ENCODE peak calls at places on chromosomes 16 and 17, in four cellular contexts. H is pancreas; S is CD4-positive, alpha-beta memory T cell; N is transverse colon. L is an unnamed sample. For H3K9me3, the result is how much of the 10 kb centered on the place peaks cover.

GRCh38 chr16:3454093-3454492 is 10.6 kb downstream of the NAA60 start:
- DNase-seq in H (no peak), S (no peak), N (no peak), L (no peak)

GRCh38 chr16:68764866-68765265 is 27.8 kb downstream of the CDH1 start:
- DNase-seq in S (peak), H (no peak), N (no peak), L (no peak)

GRCh38 chr17:63700528-63701441 is 860 bp upstream of the LIMD2 start:
- DNase-seq in N (peak), S (peak), H (peak), L (peak)

GRCh38 chr16:1828645-1829410 is 1.8 kb downstream of the FAHD1 start:
- DNase-seq in S (no peak), N (no peak), H (no peak), L (no peak)

GRCh38 chr17:17921192-17922082 is 50.8 kb downstream of the TOM1L2 start:
- DNase-seq in N (no peak), H (no peak), S (no peak), L (no peak)

GRCh38 chr16:4936181-4936990 is 562 bp downstream of the PPL start:
- DNase-seq in S (no peak), N (peak), H (peak), L (no peak)

GRCh38 chr17:320809-321385 is 31.7 kb downstream of the RPH3AL start:
- DNase-seq in S (no peak), N (no peak), H (peak), L (no peak)

GRCh38 chr17:63382826-63383225 is 63.3 kb downstream of the CYB561 start:
- DNase-seq in S (no peak), N (no peak), H (no peak), L (no peak)

GRCh38 chr17:71184716-71185115 is 936.1 kb upstream of the SOX9 start:
- DNase-seq in H (no peak), S (no peak), N (no peak), L (no peak)

GRCh38 chr17:83125515-83126274 is 46.3 kb downstream of the METRNL start:
- DNase-seq in N (peak), S (peak), H (peak), L (peak)

DNA sequence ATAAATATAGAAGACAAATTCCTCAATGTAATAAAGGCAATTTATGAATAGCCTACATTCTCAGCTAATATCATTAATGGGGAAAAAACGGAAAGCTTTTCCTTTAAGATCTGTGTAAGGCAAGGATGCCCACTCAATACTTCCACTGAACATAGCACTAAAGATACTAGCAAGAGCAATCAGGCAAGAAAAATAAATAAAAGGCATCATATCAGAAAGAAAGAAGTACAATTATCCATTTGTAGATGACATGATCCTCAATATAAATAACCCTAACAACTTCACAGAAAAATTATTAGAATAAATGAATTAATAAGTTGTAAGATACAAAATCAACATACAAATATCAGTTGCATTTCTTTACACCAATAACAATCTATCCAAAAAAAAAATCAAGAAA is 37.1 kb downstream of the C16orf87 start:
- DNase-seq in N (no peak), S (no peak), H (no peak), L (no peak)
- H3K9me3 ChIP-seq in N (under half), S (under half), H (under half), L (under half)

GRCh38 chr16:61681673-61682072 is 354.6 kb downstream of the CDH8 start:
- DNase-seq in H (no peak), N (no peak), S (no peak), L (no peak)
- H3K4me3 ChIP-seq in H (no peak), N (no peak), S (no peak), L (no peak)

GRCh38 chr16:60087530-60087929 is 1353.4 kb upstream of the GOT2 start:
- DNase-seq in S (no peak), H (no peak), N (no peak), L (no peak)
- H3K9me3 ChIP-seq in S (under half), H (under half), N (under half), L (under half)

GRCh38 chr16:89171216-89172170 is at the start of gene CDH15:
- DNase-seq in N (peak), H (peak), S (peak), L (peak)
- H3K4me3 ChIP-seq in N (peak), H (peak), S (no peak), L (peak)

GRCh38 chr17:21146362-21147021 is 19.7 kb downstream of the DHRS7B start:
- DNase-seq in S (no peak), N (no peak), H (no peak), L (no peak)

GRCh38 chr17:21143695-21144094 is 16.9 kb downstream of the DHRS7B start:
- DNase-seq in N (no peak), H (no peak), S (no peak), L (no peak)

DNA sequence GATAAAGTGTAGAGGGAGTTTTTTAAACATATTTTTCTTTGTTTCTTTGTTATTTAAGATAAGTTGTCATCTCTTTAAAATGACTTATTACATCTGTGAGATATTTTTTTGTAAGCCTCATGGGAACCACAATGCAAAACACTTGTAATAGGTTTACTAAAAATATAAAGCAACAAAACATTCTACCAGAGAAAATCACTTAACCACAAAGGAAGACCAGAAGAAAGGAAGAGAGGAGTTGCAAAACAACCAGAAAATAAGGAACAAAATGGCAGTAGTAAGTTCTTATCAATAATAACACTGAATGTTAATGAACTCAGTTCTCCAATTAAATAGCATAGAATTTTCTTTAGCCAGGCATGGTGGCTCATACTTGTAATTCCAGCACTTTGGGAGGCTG is 22.9 kb downstream of the DHRS7B start:
- DNase-seq in H (no peak), N (no peak), S (no peak), L (no peak)
- H3K9me3 ChIP-seq in H (under half), N (under half), S (under half), L (under half)

DNA sequence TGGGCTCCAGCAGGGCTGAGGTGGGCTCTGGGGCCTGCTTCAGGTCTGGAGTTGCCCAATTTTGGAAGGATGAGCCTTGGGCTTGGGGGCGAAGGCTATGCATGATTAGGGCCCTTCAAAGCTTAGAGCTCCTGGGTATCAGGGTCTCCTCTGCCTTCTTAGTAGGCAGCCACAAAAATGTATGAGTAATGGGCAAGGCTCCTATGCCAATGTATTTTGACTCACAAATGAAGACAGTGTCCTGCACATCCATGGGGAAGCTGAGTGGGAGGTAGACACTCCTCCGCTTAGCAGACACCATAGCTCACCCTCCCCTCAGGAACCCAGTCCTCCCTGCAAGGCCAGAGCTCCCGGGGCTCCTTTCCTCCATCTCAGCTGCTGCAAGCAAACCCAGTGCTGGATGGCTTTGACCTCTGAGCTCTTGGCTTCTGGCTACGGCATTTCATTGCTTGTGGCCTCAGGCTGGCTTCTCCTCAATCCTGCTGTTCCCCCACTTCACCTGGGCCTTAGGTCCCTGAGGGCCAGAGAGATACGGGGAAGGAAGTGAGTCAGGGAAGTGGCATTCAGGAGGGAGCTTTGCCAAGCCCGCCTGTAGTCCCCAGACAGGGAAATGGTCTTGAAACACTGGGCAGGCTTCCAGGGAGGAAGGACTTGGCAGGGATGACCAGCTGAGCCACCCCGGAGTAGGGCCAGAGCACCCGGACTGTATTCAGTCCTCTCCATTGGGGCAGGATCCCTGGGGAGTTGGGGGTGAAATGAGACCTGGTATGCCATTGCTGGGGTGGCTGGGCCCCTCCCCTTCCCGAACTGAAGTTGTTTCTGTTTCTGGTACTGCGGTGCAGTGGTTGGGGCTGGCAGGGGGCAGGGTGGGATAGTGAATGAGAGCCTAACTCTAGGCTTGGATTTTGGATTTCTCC is 4.4 kb downstream of the ABCC3 start:
- DNase-seq in H (peak), N (peak), S (no peak), L (no peak)
- H3K4me3 ChIP-seq in H (no peak), N (no peak), S (no peak), L (no peak)

GRCh38 chr16:89525146-89525913 is 17.1 kb downstream of the SPG7 start:
- DNase-seq in N (peak), H (no peak), S (no peak), L (no peak)
- H3K9me3 ChIP-seq in N (under half), H (under half), S (under half), L (under half)

DNA sequence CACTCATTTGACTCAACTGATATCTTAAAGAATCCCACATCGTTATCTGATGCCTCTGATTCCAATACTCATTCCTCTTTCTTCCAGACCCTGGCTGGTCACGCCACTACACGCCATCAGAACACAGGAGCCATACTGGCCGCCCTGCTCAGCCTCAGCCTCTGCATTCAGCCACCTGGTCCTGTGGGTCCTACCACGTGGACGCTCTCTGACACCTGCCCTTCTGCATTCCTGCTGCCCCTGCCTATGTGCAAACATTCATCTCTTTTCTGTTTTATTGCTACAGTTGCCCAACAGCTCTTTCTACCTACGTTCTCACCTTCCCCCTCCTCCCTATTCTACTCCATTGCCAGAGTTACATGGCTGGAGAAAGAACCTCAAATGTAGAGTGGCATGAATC is 18.4 kb downstream of the PSMD7 start:
- DNase-seq in N (no peak), S (no peak), H (no peak), L (no peak)
- H3K4me3 ChIP-seq in N (no peak), S (no peak), H (no peak), L (no peak)